ENCODE peak calls at places on chromosomes 16 and 17, in four cellular contexts. K is neural progenitor cell, L is PC-3, U is H1. X is an unnamed sample.

GRCh38 chr16:52812945-52813556 is 239.6 kb downstream of the CHD9NB start:
- DNase-seq in L (peak), U (no peak), K (no peak), X (no peak)

GRCh38 chr17:2909164-2909852 is 113.1 kb downstream of the RAP1GAP2 start:
- DNase-seq in L (no peak), K (no peak), U (no peak), X (no peak)

GRCh38 chr17:1460233-1460632 is 4.2 kb upstream of the CRK start:
- DNase-seq in U (no peak), L (peak), K (no peak), X (no peak)

GRCh38 chr16:69542974-69543373 is 22.8 kb upstream of the NFAT5 start:
- DNase-seq in K (no peak), L (peak), U (no peak), X (no peak)

GRCh38 chr17:4199818-4200402 is 56.9 kb downstream of the CYB5D2 start:
- DNase-seq in L (peak), U (no peak), K (peak), X (no peak)

GRCh38 chr17:80758793-80759673 is 214.4 kb downstream of the RPTOR start:
- DNase-seq in L (no peak), U (no peak), K (no peak), X (no peak)

GRCh38 chr16:87789437-87790277 is 23.9 kb upstream of the KLHDC4 start:
- DNase-seq in K (no peak), U (no peak), L (peak), X (no peak)

GRCh38 chr16:17076121-17076757 is 394.5 kb downstream of the XYLT1 start:
- DNase-seq in U (no peak), K (no peak), L (no peak), X (no peak)

GRCh38 chr16:72811188-72811720 is 236.7 kb downstream of the ZFHX3 start:
- DNase-seq in L (no peak), U (no peak), K (no peak), X (no peak)

GRCh38 chr17:652310-652709 is 62.3 kb downstream of the VPS53 start:
- DNase-seq in U (no peak), L (no peak), K (no peak), X (no peak)

GRCh38 chr16:76583466-76583865 is 306.3 kb downstream of the CNTNAP4 start:
- DNase-seq in K (no peak), L (peak), U (no peak), X (no peak)

GRCh38 chr17:37562016-37562745 is 47.0 kb downstream of the SYNRG start:
- DNase-seq in U (no peak), K (no peak), L (no peak), X (no peak)

GRCh38 chr17:8954339-8954738 is 11.2 kb downstream of the PIK3R5 start:
- DNase-seq in U (no peak), L (no peak), K (peak), X (no peak)

GRCh38 chr16:84606081-84606875 is 11.6 kb downstream of the COTL1 start:
- DNase-seq in L (no peak), K (no peak), U (no peak), X (no peak)

GRCh38 chr17:77383613-77384608 is 243.1 kb downstream of the SEC14L1 start:
- DNase-seq in K (no peak), L (no peak), U (no peak), X (no peak)

GRCh38 chr17:4631836-4632582 is 9.5 kb downstream of the ALOX15 start:
- DNase-seq in K (peak), U (peak), L (no peak), X (no peak)

GRCh38 chr17:40109471-40109824 is 9.1 kb upstream of the NR1D1 start:
- DNase-seq in L (no peak), K (no peak), U (no peak), X (no peak)

GRCh38 chr16:19411298-19411697 is 6.4 kb upstream of the TMC5 start:
- DNase-seq in L (peak), U (no peak), K (no peak), X (no peak)

GRCh38 chr17:7851438-7852261 is 3.2 kb upstream of the TMEM88 start:
- DNase-seq in K (peak), U (peak), L (peak), X (no peak)
- TF ChIP-seq EZH2 in K (no peak), U (no peak), L (no peak), X (no peak)

DNA sequence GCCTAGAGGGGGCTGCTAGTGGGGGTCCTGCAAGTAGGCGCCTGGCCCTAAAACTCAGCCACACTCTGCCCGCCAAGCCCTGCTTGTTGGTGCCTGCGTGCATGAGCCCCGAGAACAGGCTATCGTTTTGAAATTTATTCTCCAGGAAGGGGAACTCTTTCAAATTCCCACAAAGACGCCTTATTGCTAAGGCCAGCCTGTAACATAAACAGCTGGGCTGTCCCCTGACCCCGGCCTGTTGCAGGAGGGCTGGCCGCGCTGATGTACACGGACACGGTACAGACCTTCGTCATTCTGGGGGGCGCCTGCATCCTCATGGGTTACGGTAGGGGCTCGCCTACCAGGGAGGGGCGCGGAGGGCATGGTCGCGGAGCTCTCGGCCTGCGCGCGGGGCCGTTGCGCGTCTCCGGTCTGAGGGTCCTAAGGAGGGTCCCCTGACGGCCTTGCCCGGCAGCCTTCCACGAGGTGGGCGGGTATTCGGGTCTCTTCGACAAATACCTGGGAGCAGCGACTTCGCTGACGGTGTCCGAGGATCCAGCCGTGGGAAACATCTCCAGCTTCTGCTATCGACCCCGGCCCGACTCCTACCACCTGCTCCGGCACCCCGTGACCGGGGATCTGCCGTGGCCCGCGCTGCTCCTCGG is 4.3 kb downstream of the SLC5A2 start:
- DNase-seq in U (no peak), K (peak), L (no peak), X (no peak)
- TF ChIP-seq EZH2 in U (peak), K (no peak), L (no peak), X (no peak)

GRCh38 chr17:74890554-74890953 is 2.9 kb downstream of the FADS6 start:
- DNase-seq in U (no peak), K (no peak), L (no peak), X (no peak)

GRCh38 chr17:74892013-74892841 is 1.2 kb downstream of the FADS6 start:
- DNase-seq in K (no peak), U (no peak), L (no peak), X (no peak)

GRCh38 chr17:74883241-74883750 is 10.1 kb downstream of the FADS6 start:
- DNase-seq in U (no peak), K (no peak), L (no peak), X (no peak)

GRCh38 chr17:74892974-74893911 is at the start of gene FADS6:
- DNase-seq in L (no peak), U (no peak), K (peak), X (no peak)

GRCh38 chr17:74888440-74888839 is 5.0 kb downstream of the FADS6 start:
- DNase-seq in U (no peak), L (no peak), K (no peak), X (no peak)
- TF ChIP-seq EZH2 in U (no peak), L (no peak), K (no peak), X (no peak)

GRCh38 chr16:50547944-50548658 is at the start of gene NKD1:
- DNase-seq in L (peak), K (peak), U (peak), X (no peak)

GRCh38 chr16:50550035-50550434 is 1.8 kb downstream of the NKD1 start:
- DNase-seq in L (no peak), K (no peak), U (no peak), X (no peak)

GRCh38 chr16:50549561-50549915 is 1.3 kb downstream of the NKD1 start:
- DNase-seq in K (no peak), L (no peak), U (no peak), X (no peak)

GRCh38 chr16:50547340-50547865 is 793 bp upstream of the NKD1 start:
- DNase-seq in U (peak), K (peak), L (peak), X (no peak)

GRCh38 chr16:50548659-50549560 is 714 bp downstream of the NKD1 start:
- DNase-seq in K (peak), U (no peak), L (no peak), X (no peak)
- TF ChIP-seq EZH2 in K (no peak), U (no peak), L (no peak), X (no peak)

GRCh38 chr16:89052191-89052787 is 41.4 kb upstream of the ACSF3 start:
- DNase-seq in K (no peak), U (no peak), L (peak), X (no peak)
- TF ChIP-seq EZH2 in K (no peak), U (no peak), L (no peak), X (no peak)

GRCh38 chr17:49972486-49973270 is 3.7 kb downstream of the DLX4 start:
- DNase-seq in K (peak), L (no peak), U (peak), X (no peak)

GRCh38 chr17:49971199-49971847 is 2.3 kb downstream of the DLX4 start:
- DNase-seq in L (no peak), K (no peak), U (no peak), X (no peak)

GRCh38 chr17:49973271-49973615 is 4.3 kb downstream of the DLX4 start:
- DNase-seq in L (no peak), K (no peak), U (no peak), X (no peak)

GRCh38 chr17:49970498-49970897 is 1.5 kb downstream of the DLX4 start:
- DNase-seq in L (no peak), U (no peak), K (no peak), X (no peak)

DNA sequence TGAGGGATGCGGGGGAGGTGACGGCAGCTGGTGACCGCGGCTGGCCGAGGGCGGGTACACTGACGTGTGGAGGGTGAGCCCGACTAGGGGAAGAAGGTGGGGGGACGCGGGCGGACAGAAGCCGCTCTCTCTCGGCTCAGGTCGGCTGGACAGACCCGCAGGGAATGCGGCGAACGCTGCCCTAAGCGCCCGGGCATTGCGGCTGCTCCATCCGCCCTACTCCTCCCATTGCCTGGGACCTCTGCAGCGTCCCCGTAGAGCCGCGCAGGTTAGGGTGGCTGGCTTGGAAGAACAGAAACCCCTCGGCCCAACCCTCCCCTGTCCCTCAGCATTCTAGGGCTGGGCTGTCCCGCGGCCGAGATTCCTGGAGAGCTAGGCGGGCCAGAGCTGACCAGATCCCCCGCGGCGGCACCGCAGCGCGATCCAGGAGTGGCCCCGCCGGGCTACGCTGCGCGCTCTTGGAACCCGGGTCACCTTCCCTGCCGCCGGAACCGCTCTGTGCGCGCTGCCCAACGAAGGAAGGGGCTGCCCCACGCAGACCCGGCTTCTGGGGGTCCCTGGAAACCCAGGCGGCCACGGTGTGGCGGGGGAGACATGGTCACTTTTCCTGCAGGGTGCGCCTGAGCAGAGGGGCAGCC is 3.0 kb downstream of the DLX4 start:
- DNase-seq in K (peak), U (no peak), L (no peak), X (no peak)
- TF ChIP-seq EZH2 in K (peak), U (no peak), L (peak), X (no peak)

GRCh38 chr16:14097182-14097951 is 26.2 kb downstream of the MRTFB start:
- DNase-seq in L (peak), U (no peak), K (peak), X (no peak)
- TF ChIP-seq EZH2 in L (no peak), U (no peak), K (no peak), X (no peak)